ENCODE peak calls at places on chromosome 10, in six cellular contexts. O, K, Z, N, F and Q are unnamed samples.

GRCh38 chr10:124565565-124566221 is 104.1 kb downstream of the LHPP start:
- DNase-seq in O (peak; percentile 58), K (no peak), Z (peak; percentile 81), N (peak; percentile 35), F (peak; percentile 69), Q (no peak)

GRCh38 chr10:29957887-29958330 is 101.5 kb downstream of the JCAD start:
- DNase-seq in O (no peak), K (no peak), Z (no peak), N (no peak), F (no peak), Q (no peak)

GRCh38 chr10:13163859-13164258 is 2.5 kb downstream of the MCM10 start:
- DNase-seq in O (no peak), K (no peak), Z (no peak), N (no peak), F (no peak), Q (no peak)

GRCh38 chr10:127649642-127650041 is 87.3 kb upstream of the FOXI2 start:
- DNase-seq in O (no peak), K (no peak), Z (no peak), N (peak; percentile 27), F (peak; percentile 14), Q (no peak)

GRCh38 chr10:110600487-110601101 is 33.1 kb downstream of the SMC3 start:
- DNase-seq in O (peak; percentile 13), K (no peak), Z (no peak), N (peak; percentile 82), F (peak; percentile 62), Q (no peak)

GRCh38 chr10:87928996-87929395 is 65.6 kb downstream of the PTEN start:
- DNase-seq in O (no peak), K (no peak), Z (no peak), N (no peak), F (no peak), Q (no peak)

GRCh38 chr10:77943086-77943901 is 16.7 kb upstream of the DLG5 start:
- DNase-seq in O (no peak), K (no peak), Z (no peak), N (peak; percentile 43), F (peak; percentile 42), Q (peak; percentile 72)

GRCh38 chr10:47331491-47331890 is 9.2 kb downstream of the GDF2 start:
- DNase-seq in O (no peak), K (no peak), Z (peak; percentile 17), N (no peak), F (no peak), Q (peak; percentile 43)

GRCh38 chr10:60955321-60955720 is 11.3 kb upstream of the RHOBTB1 start:
- DNase-seq in O (no peak), K (no peak), Z (no peak), N (no peak), F (no peak), Q (no peak)

GRCh38 chr10:130709415-130709814 is 573.2 kb downstream of the GLRX3 start:
- DNase-seq in O (no peak), K (no peak), Z (no peak), N (no peak), F (no peak), Q (no peak)

GRCh38 chr10:70494966-70495365 is 16.4 kb downstream of the PALD1 start:
- DNase-seq in O (no peak), K (peak; percentile 52), Z (peak; percentile 38), N (no peak), F (no peak), Q (no peak)

GRCh38 chr10:21733710-21734109 is 199.7 kb downstream of the MLLT10 start:
- DNase-seq in O (no peak), K (no peak), Z (no peak), N (no peak), F (no peak), Q (no peak)

GRCh38 chr10:132402781-132403241 is 5.8 kb downstream of the PWWP2B start:
- DNase-seq in O (no peak), K (no peak), Z (peak; percentile 25), N (no peak), F (no peak), Q (peak; percentile 56)

GRCh38 chr10:5888843-5889623 is 660 bp downstream of the ANKRD16 start:
- DNase-seq in O (peak; percentile 37), K (peak; percentile 51), Z (peak; percentile 34), N (peak; percentile 32), F (peak; percentile 25), Q (peak; percentile 70)

GRCh38 chr10:44974628-44975431 is 3.8 kb downstream of the DEPP1 start:
- DNase-seq in O (peak; percentile 91), K (peak; percentile 79), Z (peak; percentile 82), N (peak; percentile 55), F (peak; percentile 79), Q (peak; percentile 89)

GRCh38 chr10:92969151-92969550 is 91.4 kb upstream of the CYP26C1 start:
- DNase-seq in O (no peak), K (no peak), Z (no peak), N (no peak), F (no peak), Q (no peak)

GRCh38 chr10:33795529-33795928 is 461.1 kb upstream of the NRP1 start:
- DNase-seq in O (no peak), K (no peak), Z (no peak), N (no peak), F (no peak), Q (no peak)

GRCh38 chr10:45586028-45586824 is 86.3 kb downstream of the ZFAND4 start:
- DNase-seq in O (no peak), K (no peak), Z (no peak), N (no peak), F (no peak), Q (no peak)

GRCh38 chr10:94104316-94105060 is 110.8 kb downstream of the PLCE1 start:
- DNase-seq in O (no peak), K (no peak), Z (no peak), N (no peak), F (peak; percentile 5), Q (no peak)

GRCh38 chr10:99667108-99667751 is 7.9 kb downstream of the ENTPD7 start:
- DNase-seq in O (peak; percentile 15), K (no peak), Z (no peak), N (peak; percentile 49), F (no peak), Q (no peak)

GRCh38 chr10:95333997-95334792 is 43.4 kb upstream of the PDLIM1 start:
- DNase-seq in O (peak; percentile 35), K (peak; percentile 57), Z (peak; percentile 65), N (peak; percentile 45), F (no peak), Q (peak; percentile 88)

GRCh38 chr10:25689346-25690095 is 244.5 kb upstream of the MYO3A start:
- DNase-seq in O (no peak), K (no peak), Z (no peak), N (no peak), F (no peak), Q (no peak)

GRCh38 chr10:59625842-59626522 is 83.7 kb downstream of the SLC16A9 start:
- DNase-seq in O (peak; percentile 63), K (peak; percentile 23), Z (peak; percentile 33), N (peak; percentile 73), F (peak; percentile 51), Q (peak; percentile 76)

GRCh38 chr10:84293574-84294016 is 34.8 kb upstream of the CCSER2 start:
- DNase-seq in O (peak; percentile 92), K (no peak), Z (no peak), N (no peak), F (no peak), Q (no peak)
- TF ChIP-seq EP300 in O (peak; percentile 98), K (no peak), Z (no peak), N (no peak), F (no peak), Q (no peak)

DNA sequence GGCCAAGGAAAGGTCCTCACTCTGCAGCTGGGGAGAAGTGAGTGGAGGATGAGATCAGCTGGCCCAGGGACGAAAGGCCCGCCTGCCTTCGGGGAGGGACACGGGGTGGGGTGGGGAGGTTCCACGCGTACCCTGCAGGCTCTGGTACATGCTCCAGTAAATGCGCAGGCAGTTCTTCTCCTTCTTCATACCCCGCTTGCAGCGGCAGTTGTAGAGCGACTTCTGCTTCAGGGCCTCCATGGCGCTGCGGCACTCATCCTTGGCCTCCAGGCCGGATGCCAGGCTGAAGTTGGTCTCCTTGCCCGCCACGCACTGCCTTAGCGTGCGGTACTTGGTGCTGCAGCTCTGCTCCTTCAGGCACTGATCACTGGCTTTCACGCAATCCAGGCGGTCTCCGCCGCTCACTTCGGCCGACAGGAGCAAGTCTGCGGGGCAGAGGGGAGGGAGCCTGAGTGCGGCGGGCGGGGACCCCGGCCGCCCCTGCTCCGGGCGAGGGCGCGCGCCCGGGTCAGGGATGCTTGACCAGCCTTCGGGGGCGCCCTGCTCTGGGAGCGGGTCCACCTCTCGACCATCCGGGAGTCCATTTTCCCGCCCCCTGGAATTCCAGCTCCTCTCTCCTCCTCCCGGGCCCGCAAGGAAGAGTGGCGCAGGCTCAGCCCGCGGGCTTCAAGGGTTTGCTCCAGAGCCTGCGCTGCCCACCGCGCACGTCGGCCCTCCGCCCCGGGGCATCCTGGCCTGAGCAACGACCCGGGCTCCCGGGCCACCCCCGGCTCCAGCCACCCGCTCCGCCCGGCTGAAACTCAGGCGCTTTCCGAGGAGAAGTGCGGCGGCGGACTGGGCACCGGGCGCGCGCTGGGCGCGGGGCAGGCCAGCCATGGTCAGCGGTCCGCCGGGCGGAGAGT is 2.1 kb downstream of the GFRA1 start:
- DNase-seq in O (no peak), K (no peak), Z (no peak), N (no peak), F (no peak), Q (peak; percentile 82)
- H3K4me3 ChIP-seq in O (no peak overlapping the region), K (peak overlapping the region; percentile 39), Z (peak overlapping the region; percentile 59), N (peak overlapping the region; percentile 68), F (no peak overlapping the region), Q (peak overlapping the region; percentile 53)

GRCh38 chr10:97631098-97631497 is 2.2 kb downstream of the MORN4 start:
- DNase-seq in O (no peak), K (no peak), Z (no peak), N (no peak), F (no peak), Q (no peak)

GRCh38 chr10:97635577-97635976 is 2.3 kb upstream of the MORN4 start:
- DNase-seq in O (no peak), K (no peak), Z (no peak), N (no peak), F (no peak), Q (no peak)

GRCh38 chr10:97629289-97629688 is 4.0 kb downstream of the MORN4 start:
- DNase-seq in O (no peak), K (no peak), Z (no peak), N (no peak), F (no peak), Q (no peak)

GRCh38 chr10:97632949-97633884 is at the start of gene MORN4:
- DNase-seq in O (peak; percentile 77), K (peak; percentile 93), Z (peak; percentile 93), N (peak; percentile 93), F (peak; percentile 88), Q (peak; percentile 97)

GRCh38 chr10:97633921-97634320 is 621 bp upstream of the MORN4 start:
- DNase-seq in O (no peak), K (peak; percentile 10), Z (no peak), N (peak; percentile 58), F (peak; percentile 7), Q (no peak)
- TF ChIP-seq CTCF in O (peak; percentile 33), K (peak; percentile 28), Z (no peak), N (peak; percentile 25), F (no peak), Q (peak; percentile 26)

DNA sequence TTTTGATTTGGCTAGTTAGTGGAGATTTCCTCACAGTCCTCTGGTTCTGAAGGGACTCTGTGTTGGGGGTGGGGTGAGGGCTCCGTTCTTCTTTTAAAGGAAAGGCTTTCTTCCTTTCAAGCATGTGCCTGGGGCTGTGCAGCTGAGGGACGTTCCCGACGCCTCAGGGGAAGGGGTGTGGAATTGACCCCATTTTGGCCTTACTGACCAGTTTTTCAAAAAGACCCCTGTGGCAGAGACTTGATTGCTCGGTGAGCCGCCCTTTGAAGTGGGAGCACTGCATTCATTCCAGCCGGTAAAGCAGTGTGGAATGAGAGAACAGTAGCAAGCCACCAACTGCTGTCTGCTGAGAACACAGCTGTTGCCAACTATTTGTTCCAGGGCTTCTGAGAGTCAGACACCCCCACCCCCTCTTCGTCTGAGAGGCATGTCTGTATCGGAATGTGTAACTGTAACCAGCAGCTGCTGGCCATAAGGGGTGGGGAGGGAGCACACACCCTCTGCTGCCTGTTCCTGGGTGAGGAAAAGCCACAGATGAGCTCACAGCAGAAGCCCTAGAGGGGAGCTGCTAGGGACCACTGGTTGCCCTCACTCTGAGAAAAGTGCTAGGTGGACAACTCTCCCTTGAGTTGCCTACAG is 33.1 kb downstream of the WBP1L start:
- DNase-seq in O (peak; percentile 67), K (peak; percentile 71), Z (peak; percentile 71), N (peak; percentile 29), F (peak; percentile 85), Q (peak; percentile 98)
- TF ChIP-seq EP300 in O (no peak), K (peak; percentile 68), Z (peak; percentile 89), N (no peak), F (no peak), Q (peak; percentile 95)